ENCODE peak calls at places on chromosomes 13 and 19, in four cellular contexts. One of them, this sample, is unnamed.

GRCh38 chr13:58994077-58994476 is 1169.7 kb downstream of the DIAPH3 start:
- DNase-seq in HepG2: no peak
- DNase-seq in GM12878: no peak
- DNase-seq in K562: no peak
- DNase-seq in this sample: no peak

GRCh38 chr13:44969858-44970484 is 19.3 kb downstream of the NUFIP1 start:
- DNase-seq in K562: no peak
- DNase-seq in HepG2: peak; percentile 49
- DNase-seq in GM12878: no peak
- DNase-seq in this sample: peak; percentile 51

GRCh38 chr13:35472308-35473008 is 4.0 kb downstream of the MAB21L1 start:
- DNase-seq in K562: no peak
- DNase-seq in GM12878: no peak
- DNase-seq in HepG2: no peak
- DNase-seq in this sample: no peak

GRCh38 chr13:60448907-60449510 is 52.0 kb downstream of the TDRD3 start:
- DNase-seq in HepG2: peak; percentile 31
- DNase-seq in K562: peak; percentile 34
- DNase-seq in GM12878: no peak
- DNase-seq in this sample: peak; percentile 30

GRCh38 chr19:4337906-4338440 is 654 bp downstream of the STAP2 start:
- DNase-seq in HepG2: peak; percentile 76
- DNase-seq in K562: no peak
- DNase-seq in GM12878: no peak
- DNase-seq in this sample: no peak

GRCh38 chr19:4455742-4456565 is 1.6 kb downstream of the UBXN6 start:
- DNase-seq in GM12878: no peak
- DNase-seq in HepG2: peak; percentile 25
- DNase-seq in K562: no peak
- DNase-seq in this sample: no peak

GRCh38 chr19:5002143-5002542 is 33.2 kb downstream of the KDM4B start:
- DNase-seq in GM12878: no peak
- DNase-seq in K562: no peak
- DNase-seq in HepG2: peak; percentile 84
- DNase-seq in this sample: no peak

GRCh38 chr19:56333506-56333905 is 18.9 kb upstream of the ZSCAN5A start:
- DNase-seq in HepG2: peak; percentile 67
- DNase-seq in K562: peak; percentile 48
- DNase-seq in GM12878: no peak
- DNase-seq in this sample: peak; percentile 32

GRCh38 chr13:113034451-113035208 is 65.6 kb downstream of the MCF2L start:
- DNase-seq in GM12878: no peak
- DNase-seq in HepG2: peak; percentile 52
- DNase-seq in K562: peak; percentile 44
- DNase-seq in this sample: peak; percentile 56

GRCh38 chr19:2574478-2574931 is 98.6 kb downstream of the GADD45B start:
- DNase-seq in K562: no peak
- DNase-seq in HepG2: no peak
- DNase-seq in GM12878: no peak
- DNase-seq in this sample: no peak

GRCh38 chr19:2575734-2576481 is 100.0 kb downstream of the GADD45B start:
- DNase-seq in GM12878: no peak
- DNase-seq in K562: no peak
- DNase-seq in HepG2: peak; percentile 79
- DNase-seq in this sample: peak; percentile 58

GRCh38 chr19:2577722-2578335 is 101.9 kb downstream of the GADD45B start:
- DNase-seq in GM12878: no peak
- DNase-seq in K562: no peak
- DNase-seq in HepG2: no peak
- DNase-seq in this sample: no peak

GRCh38 chr19:2574971-2575630 is 99.2 kb downstream of the GADD45B start:
- DNase-seq in HepG2: no peak
- DNase-seq in K562: no peak
- DNase-seq in GM12878: no peak
- DNase-seq in this sample: no peak

GRCh38 chr19:2573916-2574315 is 98.0 kb downstream of the GADD45B start:
- DNase-seq in HepG2: no peak
- DNase-seq in GM12878: no peak
- DNase-seq in K562: no peak
- DNase-seq in this sample: no peak
- TF ChIP-seq FOXM1 in HepG2: no peak
- TF ChIP-seq FOXM1 in GM12878: no peak
- TF ChIP-seq FOXM1 in K562: no peak
- TF ChIP-seq FOXM1 in this sample: no peak

GRCh38 chr13:27354379-27354778 is 70.0 kb upstream of the GTF3A start:
- DNase-seq in K562: no peak
- DNase-seq in GM12878: no peak
- DNase-seq in HepG2: no peak
- DNase-seq in this sample: no peak
- TF ChIP-seq BHLHE40 in K562: no peak
- TF ChIP-seq BHLHE40 in GM12878: no peak
- TF ChIP-seq BHLHE40 in HepG2: no peak
- TF ChIP-seq BHLHE40 in this sample: no peak

GRCh38 chr19:18675779-18676178 is 7.7 kb upstream of the CRTC1 start:
- DNase-seq in HepG2: no peak
- DNase-seq in GM12878: no peak
- DNase-seq in K562: peak; percentile 57
- DNase-seq in this sample: peak; percentile 34
- TF ChIP-seq FOXK2 in HepG2: no peak
- TF ChIP-seq FOXK2 in GM12878: no peak
- TF ChIP-seq FOXK2 in K562: no peak
- TF ChIP-seq FOXK2 in this sample: no peak

GRCh38 chr13:99123101-99124045 is 77.3 kb upstream of the UBAC2 start:
- DNase-seq in HepG2: no peak
- DNase-seq in GM12878: no peak
- DNase-seq in K562: no peak
- DNase-seq in this sample: no peak
- TF ChIP-seq FOXM1 in HepG2: no peak
- TF ChIP-seq FOXM1 in GM12878: no peak
- TF ChIP-seq FOXM1 in K562: no peak
- TF ChIP-seq FOXM1 in this sample: no peak

DNA sequence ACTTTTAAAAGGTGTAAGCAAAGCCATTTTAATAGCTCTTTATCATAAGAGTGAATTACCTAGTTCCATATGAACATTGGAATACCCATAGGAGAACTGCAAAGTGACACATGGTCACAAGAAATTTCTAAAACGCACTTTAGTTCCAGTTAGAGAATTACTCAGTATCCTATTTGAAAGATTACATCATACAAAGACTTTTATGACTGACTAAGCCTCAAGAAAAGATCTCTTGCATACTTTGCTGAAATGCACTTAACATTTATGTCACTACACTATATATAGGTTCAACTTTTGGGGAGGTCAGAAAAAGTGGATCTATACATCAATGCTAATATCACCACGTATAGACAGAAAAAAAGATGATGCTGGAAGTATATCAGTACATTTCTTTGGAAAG is 7.1 kb downstream of the PCDH9 start:
- DNase-seq in HepG2: no peak
- DNase-seq in GM12878: no peak
- DNase-seq in K562: no peak
- DNase-seq in this sample: no peak
- TF ChIP-seq BHLHE40 in HepG2: no peak
- TF ChIP-seq BHLHE40 in GM12878: no peak
- TF ChIP-seq BHLHE40 in K562: no peak
- TF ChIP-seq BHLHE40 in this sample: no peak

DNA sequence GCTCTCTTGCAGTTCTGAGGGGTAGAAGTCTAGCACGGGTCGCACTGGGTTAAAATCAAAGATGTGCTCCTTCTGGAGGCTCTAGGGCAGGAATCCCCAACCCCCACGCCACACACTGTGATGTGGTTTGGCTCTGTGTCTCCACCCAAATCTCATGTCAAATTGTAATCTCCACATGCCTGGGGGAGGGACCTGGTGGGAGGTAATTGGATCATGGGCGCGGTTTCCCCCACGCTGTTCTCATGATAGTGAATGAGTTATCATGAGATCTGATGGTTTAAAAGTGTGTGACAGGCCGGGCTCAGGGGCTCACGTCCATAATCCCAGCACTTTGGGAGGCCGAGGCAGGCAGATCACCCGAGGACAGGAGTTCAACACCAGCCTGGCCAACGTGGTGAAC is 26.6 kb upstream of the CALM3 start:
- DNase-seq in GM12878: no peak
- DNase-seq in K562: no peak
- DNase-seq in HepG2: no peak
- DNase-seq in this sample: no peak
- TF ChIP-seq FOXK2 in GM12878: no peak
- TF ChIP-seq FOXK2 in K562: no peak
- TF ChIP-seq FOXK2 in HepG2: no peak
- TF ChIP-seq FOXK2 in this sample: no peak

DNA sequence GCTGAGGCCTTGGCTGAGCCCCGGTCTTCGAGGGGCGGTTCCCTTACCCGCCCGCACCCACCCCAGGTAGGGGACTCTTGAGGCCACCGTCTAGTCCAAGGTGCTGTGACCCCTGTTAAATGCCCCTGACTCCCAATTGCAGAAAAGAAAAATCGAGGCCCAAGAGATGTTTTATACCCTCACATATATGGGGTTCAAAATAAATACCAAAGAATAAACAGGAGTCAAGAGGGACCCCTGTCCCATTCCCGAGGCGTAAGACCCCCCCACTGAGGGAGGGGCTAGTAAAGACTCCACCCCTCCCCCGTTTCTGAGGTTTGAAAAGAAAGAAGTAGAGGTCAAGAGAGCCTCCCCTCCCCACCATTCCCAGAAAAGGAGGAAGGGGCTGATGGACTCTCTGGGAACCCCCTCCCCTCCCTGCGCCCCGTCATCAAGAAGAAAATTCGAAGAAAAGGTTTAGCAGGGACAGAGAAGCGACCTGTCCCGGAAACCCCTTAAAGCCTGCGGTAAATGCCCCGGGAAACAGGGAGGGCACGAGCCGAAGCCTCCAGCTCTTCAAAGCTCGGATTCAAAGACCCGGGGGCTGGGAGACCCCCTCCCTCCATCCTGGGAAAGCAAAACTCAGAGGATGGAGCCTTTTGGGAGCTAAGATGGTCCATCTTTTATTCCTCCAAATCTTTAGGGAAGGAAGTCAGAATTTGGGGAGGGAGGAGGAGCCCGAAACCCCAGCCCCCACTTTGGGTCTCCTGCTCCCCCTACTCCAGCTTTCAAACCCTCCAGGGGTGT is 745 bp upstream of the RAB3A start:
- DNase-seq in HepG2: no peak
- DNase-seq in GM12878: no peak
- DNase-seq in K562: no peak
- DNase-seq in this sample: no peak
- TF ChIP-seq FOXM1 in HepG2: no peak
- TF ChIP-seq FOXM1 in GM12878: no peak
- TF ChIP-seq FOXM1 in K562: no peak
- TF ChIP-seq FOXM1 in this sample: peak; percentile 77

GRCh38 chr19:14544047-14544446 is 14.7 kb downstream of the TECR start:
- DNase-seq in GM12878: no peak
- DNase-seq in K562: peak; percentile 62
- DNase-seq in HepG2: no peak
- DNase-seq in this sample: no peak
- TF ChIP-seq BHLHE40 in GM12878: no peak
- TF ChIP-seq BHLHE40 in K562: no peak
- TF ChIP-seq BHLHE40 in HepG2: no peak
- TF ChIP-seq BHLHE40 in this sample: no peak

DNA sequence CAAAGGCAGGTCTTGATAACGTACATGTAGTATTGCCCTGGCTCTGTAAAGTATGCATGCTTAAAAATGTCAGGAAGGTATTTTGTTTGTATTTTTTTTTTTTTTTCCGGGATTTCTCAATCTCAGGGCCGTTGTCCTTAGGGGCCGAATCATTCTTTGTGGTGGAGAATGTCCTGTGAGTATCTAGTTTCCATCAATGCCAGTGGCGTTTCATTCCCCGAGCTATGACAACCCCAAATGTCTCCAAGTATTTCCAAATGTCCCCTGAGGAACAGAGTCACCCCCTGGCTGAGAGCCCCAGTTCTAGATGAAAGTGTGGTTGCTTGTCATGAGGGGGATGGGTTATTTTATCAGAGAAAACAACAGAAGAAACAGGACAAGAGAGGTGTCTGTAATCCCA is 68.7 kb downstream of the ACSBG2 start:
- DNase-seq in K562: no peak
- DNase-seq in GM12878: no peak
- DNase-seq in HepG2: peak; percentile 65
- DNase-seq in this sample: no peak
- TF ChIP-seq FOXK2 in K562: no peak
- TF ChIP-seq FOXK2 in GM12878: no peak
- TF ChIP-seq FOXK2 in HepG2: no peak
- TF ChIP-seq FOXK2 in this sample: no peak

GRCh38 chr13:94233401-94233800 is 246.1 kb downstream of the DCT start:
- DNase-seq in K562: no peak
- DNase-seq in GM12878: no peak
- DNase-seq in HepG2: no peak
- DNase-seq in this sample: no peak
- TF ChIP-seq FOXM1 in K562: no peak
- TF ChIP-seq FOXM1 in GM12878: no peak
- TF ChIP-seq FOXM1 in HepG2: no peak
- TF ChIP-seq FOXM1 in this sample: no peak